ENCODE peak calls at places on chromosomes 16 and 17, in six cellular contexts. T, O, Q, N, K and G are unnamed samples.

GRCh38 chr16:83602797-83603735 is 204.7 kb upstream of the HSBP1 start:
- DNase-seq in N (no peak), Q (no peak), O (no peak), T (no peak), K (no peak), G (peak)

GRCh38 chr16:4081577-4082021 is 34.6 kb downstream of the ADCY9 start:
- DNase-seq in T (no peak), O (no peak), K (no peak), Q (peak), N (no peak), G (no peak)

GRCh38 chr16:54812229-54812628 is 118.4 kb upstream of the IRX5 start:
- DNase-seq in T (no peak), O (no peak), K (peak), N (no peak), Q (no peak), G (no peak)

GRCh38 chr17:73091770-73092517 is 544 bp downstream of the SLC39A11 start:
- DNase-seq in N (peak), T (no peak), Q (peak), O (no peak), K (peak), G (no peak)

GRCh38 chr16:6510261-6510660 is 822.4 kb upstream of the RBFOX1 start:
- DNase-seq in Q (no peak), K (no peak), N (no peak), O (no peak), T (no peak), G (no peak)

GRCh38 chr16:75254359-75254837 is 3.0 kb upstream of the BCAR1 start:
- DNase-seq in K (peak), O (peak), Q (peak), T (no peak), N (peak), G (no peak)

GRCh38 chr17:69581061-69581955 is 166.8 kb downstream of the MAP2K6 start:
- DNase-seq in T (no peak), K (no peak), N (no peak), Q (peak), O (no peak), G (no peak)

GRCh38 chr17:63555475-63556156 is 5.3 kb downstream of the DCAF7 start:
- DNase-seq in K (no peak), O (no peak), T (no peak), N (no peak), Q (no peak), G (no peak)

GRCh38 chr17:15744885-15745284 is 12.8 kb downstream of the TBC1D26 start:
- DNase-seq in T (no peak), Q (no peak), N (no peak), O (no peak), K (no peak), G (no peak)

GRCh38 chr17:27390540-27390939 is 65.7 kb upstream of the KSR1 start:
- DNase-seq in N (no peak), T (no peak), O (no peak), Q (no peak), K (no peak), G (no peak)

GRCh38 chr16:10961231-10961630 is 16.9 kb downstream of the CLEC16A start:
- DNase-seq in T (no peak), Q (peak), N (no peak), K (no peak), O (no peak), G (no peak)

GRCh38 chr17:78645421-78646295 is 68.5 kb upstream of the DNAH17 start:
- DNase-seq in N (peak), T (no peak), K (peak), O (no peak), Q (peak), G (no peak)

GRCh38 chr17:31548709-31549108 is 157.2 kb downstream of the RAB11FIP4 start:
- DNase-seq in Q (no peak), N (no peak), T (no peak), K (no peak), O (no peak), G (no peak)

GRCh38 chr16:30967795-30968194 is 10.2 kb downstream of the SETD1A start:
- DNase-seq in N (no peak), T (no peak), K (no peak), O (no peak), Q (no peak), G (no peak)

GRCh38 chr17:21248495-21248894 is 4.7 kb downstream of the NATD1 start:
- DNase-seq in O (no peak), N (no peak), T (no peak), K (no peak), Q (no peak), G (no peak)

GRCh38 chr16:30649725-30650368 is 913 bp upstream of the PRR14 start:
- DNase-seq in T (no peak), K (no peak), N (no peak), O (no peak), Q (no peak), G (no peak)

GRCh38 chr17:28394717-28395116 is 11.3 kb downstream of the SLC46A1 start:
- DNase-seq in T (no peak), Q (peak), O (no peak), K (no peak), N (no peak), G (no peak)

GRCh38 chr17:50877838-50878237 is 11.7 kb upstream of the TOB1 start:
- DNase-seq in O (no peak), Q (no peak), K (no peak), N (no peak), T (no peak), G (no peak)

GRCh38 chr16:27768651-27769270 is 218.8 kb downstream of the KATNIP start:
- DNase-seq in O (no peak), T (no peak), K (no peak), Q (no peak), N (no peak), G (no peak)

DNA sequence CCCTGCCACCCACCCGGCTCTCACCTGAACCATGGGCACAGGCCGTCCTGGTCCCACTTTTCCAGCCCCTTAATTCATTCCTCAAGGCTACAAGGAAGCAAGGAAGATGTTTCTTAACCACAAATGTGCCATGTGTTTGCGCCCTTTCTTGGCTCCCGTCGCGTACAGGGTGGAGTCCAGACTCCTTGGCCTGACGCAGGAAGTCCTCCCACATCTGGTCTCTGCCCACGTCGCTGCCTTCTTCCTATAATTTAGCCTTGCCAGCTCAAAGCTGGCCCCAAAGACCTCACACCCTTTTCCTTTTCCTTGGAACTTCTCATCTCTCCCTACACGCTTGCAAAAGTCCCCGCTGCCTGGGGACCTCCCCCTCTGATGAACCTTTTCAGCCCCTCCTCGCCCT is 38.8 kb upstream of the BHLHA9 start:
- DNase-seq in Q (no peak), T (no peak), K (no peak), N (no peak), O (no peak), G (no peak)
- H3K4me2 ChIP-seq in Q (no peak), T (no peak), K (no peak), N (no peak), O (no peak), G (no peak)

DNA sequence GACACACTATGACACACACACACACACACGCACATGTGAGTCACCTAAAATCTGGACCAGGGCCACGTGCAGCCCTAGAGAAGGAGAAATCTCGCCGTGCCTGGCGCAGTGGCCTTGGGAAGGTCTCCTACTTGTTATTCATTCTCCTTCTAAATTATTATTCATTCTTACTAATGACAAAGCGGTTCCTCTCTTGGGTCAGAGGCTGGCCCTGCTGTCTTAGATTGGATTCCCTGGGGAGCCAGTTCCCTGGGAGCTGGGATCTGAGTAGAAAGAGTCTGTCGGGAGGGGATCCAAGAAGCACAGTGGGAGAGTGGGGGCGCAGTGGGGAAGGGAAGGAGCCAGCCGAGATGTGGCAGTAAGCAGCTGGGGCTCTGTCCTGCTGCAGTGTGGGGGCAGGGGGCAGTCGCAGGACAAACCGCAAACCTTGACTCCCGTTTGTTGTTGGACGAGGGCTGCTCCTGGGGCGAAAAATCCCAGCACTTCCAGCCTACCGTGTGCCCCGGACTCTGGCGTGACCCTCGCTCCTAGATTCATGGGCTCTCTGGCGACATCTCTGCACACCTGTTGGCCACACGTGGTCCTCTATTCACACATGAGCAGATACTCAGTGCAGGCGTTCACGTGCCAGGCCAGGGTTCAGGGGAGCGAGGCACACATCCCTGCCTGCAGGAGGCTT is 18.7 kb upstream of the JPH3 start:
- DNase-seq in N (no peak), K (no peak), O (no peak), Q (peak), T (no peak), G (no peak)
- H3K4me2 ChIP-seq in N (no peak), K (no peak), O (no peak), Q (no peak), T (no peak), G (no peak)

GRCh38 chr16:57089406-57089805 is 3.0 kb upstream of the CPNE2 start:
- DNase-seq in T (no peak), Q (no peak), O (no peak), K (no peak), N (no peak), G (no peak)
- H3K4me2 ChIP-seq in T (no peak), Q (no peak), O (no peak), K (no peak), N (no peak), G (no peak)

DNA sequence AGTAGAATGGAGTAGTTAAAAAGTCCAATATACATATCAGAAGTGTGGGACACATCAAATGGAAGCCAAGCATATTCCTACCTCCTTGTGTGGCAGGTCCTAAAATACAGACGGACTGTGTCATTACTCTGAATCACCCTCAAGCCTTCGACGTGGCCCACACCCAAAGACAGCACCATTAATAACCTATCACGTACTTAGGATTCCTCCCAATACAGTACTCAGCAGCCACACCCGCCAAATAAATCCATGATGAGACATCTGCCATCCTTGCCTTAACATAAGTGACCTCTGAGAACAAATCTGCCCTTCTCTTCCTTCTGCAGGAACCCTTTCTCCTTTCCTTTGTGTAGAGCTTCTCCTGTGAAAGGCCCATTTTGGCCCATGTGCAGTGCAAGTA is 38.8 kb downstream of the UBE2G1 start:
- DNase-seq in Q (peak), O (peak), N (peak), K (peak), T (no peak), G (no peak)
- H3K4me2 ChIP-seq in Q (no peak), O (peak), N (peak), K (peak), T (no peak), G (no peak)

GRCh38 chr17:19327039-19327776 is 35.3 kb downstream of the B9D1 start:
- DNase-seq in T (no peak), K (peak), O (peak), Q (peak), N (peak), G (no peak)
- H3K4me2 ChIP-seq in T (no peak), K (peak), O (peak), Q (peak), N (peak), G (no peak)

GRCh38 chr17:42002792-42003301 is 14.4 kb downstream of the DNAJC7 start:
- DNase-seq in K (peak), O (no peak), N (peak), T (no peak), Q (peak), G (no peak)
- H3K4me2 ChIP-seq in K (peak), O (no peak), N (peak), T (no peak), Q (peak), G (no peak)

DNA sequence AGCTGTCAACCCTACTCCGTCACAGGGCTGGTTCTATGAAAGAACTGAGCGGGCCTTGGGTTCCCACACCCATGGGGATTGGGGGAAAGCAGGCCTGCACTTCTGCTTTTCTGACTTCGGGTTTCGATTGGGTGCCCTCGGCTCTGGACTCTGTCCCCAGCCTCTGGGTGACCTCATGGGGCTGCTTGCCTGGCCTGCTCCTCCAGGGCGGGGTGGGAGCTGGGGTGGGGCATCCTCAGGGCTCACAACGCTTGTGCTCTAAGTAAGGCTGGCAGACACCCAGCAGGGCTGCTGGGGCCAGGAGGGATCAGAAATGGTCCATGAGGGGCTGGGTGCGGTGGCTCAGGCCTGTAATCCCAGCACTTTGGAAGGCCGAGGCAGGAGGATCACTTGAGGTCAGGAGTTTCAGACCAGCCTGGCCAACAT is 19.2 kb downstream of the ARHGAP27 start:
- DNase-seq in K (no peak), T (no peak), O (no peak), N (no peak), Q (no peak), G (no peak)
- H3K4me2 ChIP-seq in K (no peak), T (no peak), O (no peak), N (no peak), Q (no peak), G (no peak)

GRCh38 chr17:80677214-80677756 is 132.6 kb downstream of the RPTOR start:
- DNase-seq in K (no peak), O (no peak), N (no peak), Q (no peak), T (no peak), G (no peak)

GRCh38 chr17:80679816-80680215 is 135.2 kb downstream of the RPTOR start:
- DNase-seq in Q (no peak), O (no peak), N (no peak), T (no peak), K (no peak), G (no peak)

GRCh38 chr17:80676096-80676466 is 131.4 kb downstream of the RPTOR start:
- DNase-seq in T (no peak), O (no peak), N (no peak), Q (no peak), K (no peak), G (no peak)

GRCh38 chr17:80676564-80676963 is 131.9 kb downstream of the RPTOR start:
- DNase-seq in O (no peak), K (no peak), N (no peak), Q (no peak), T (no peak), G (no peak)

DNA sequence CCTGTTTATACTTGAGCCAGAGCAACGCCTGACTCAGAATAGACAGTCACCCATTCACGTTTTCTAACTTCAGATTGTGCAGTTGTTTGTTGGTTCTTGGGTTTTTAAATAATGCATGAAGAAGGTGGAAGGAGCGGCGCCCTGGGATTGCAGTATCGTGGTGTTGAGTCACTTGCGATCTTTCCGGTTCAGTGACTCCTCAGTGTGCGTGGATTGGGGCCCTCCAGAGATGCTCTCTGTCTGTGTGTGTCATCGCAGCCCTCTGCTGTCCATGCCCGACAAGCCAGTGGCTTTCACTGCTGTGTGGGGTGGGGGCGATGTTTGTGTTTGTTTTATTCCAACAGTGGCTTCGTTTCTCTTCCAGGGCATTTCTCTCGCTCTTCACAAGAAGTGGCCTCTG is 134.0 kb downstream of the RPTOR start:
- DNase-seq in Q (peak), K (no peak), T (no peak), O (no peak), N (peak), G (no peak)
- H3K4me2 ChIP-seq in Q (peak), K (no peak), T (no peak), O (no peak), N (peak), G (no peak)

GRCh38 chr17:32971171-32971570 is 20.5 kb upstream of the SPACA3 start:
- DNase-seq in N (peak), T (no peak), K (no peak), O (peak), Q (no peak), G (no peak)

GRCh38 chr17:32976605-32977004 is 15.0 kb upstream of the SPACA3 start:
- DNase-seq in T (no peak), N (no peak), K (no peak), O (no peak), Q (no peak), G (no peak)

GRCh38 chr17:32970281-32970680 is 21.4 kb upstream of the SPACA3 start:
- DNase-seq in T (no peak), K (no peak), O (no peak), Q (no peak), N (peak), G (no peak)

GRCh38 chr17:32980230-32980629 is 11.4 kb upstream of the SPACA3 start:
- DNase-seq in K (no peak), N (no peak), Q (no peak), T (no peak), O (no peak), G (no peak)

DNA sequence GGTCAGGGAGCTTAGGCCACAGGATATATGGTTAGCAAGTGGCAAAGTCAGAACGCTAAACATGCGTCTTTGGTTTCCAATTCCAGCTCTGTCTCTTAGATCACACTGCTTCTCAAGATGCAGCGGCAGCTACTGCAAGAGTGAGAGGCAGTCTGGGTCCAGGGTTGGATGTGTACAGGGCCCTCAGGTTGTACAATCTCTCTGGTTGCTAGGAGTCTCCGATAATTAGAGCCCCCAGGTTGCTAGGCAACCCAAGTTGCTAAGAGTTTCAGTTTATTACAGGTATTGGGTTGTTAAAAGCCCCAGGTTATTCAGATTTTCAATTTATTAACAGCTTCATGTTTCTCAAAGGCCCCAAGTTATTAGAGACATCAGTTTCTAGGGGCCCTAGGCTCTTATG is 15.5 kb upstream of the SPACA3 start:
- DNase-seq in Q (no peak), O (no peak), K (no peak), N (no peak), T (no peak), G (no peak)
- H3K4me2 ChIP-seq in Q (no peak), O (no peak), K (no peak), N (no peak), T (no peak), G (no peak)